ENCODE peak calls at places on chromosomes 4 and X, in four cellular contexts. G is CD8-positive, alpha-beta memory T cell; S is left ventricle myocardium inferior; O is substantia nigra. R is an unnamed sample.

GRCh38 chr4:171517883-171518282 is 295.3 kb upstream of the GALNTL6 start:
- DNase-seq in G (no peak), S (no peak), O (no peak), R (no peak)

GRCh38 chr4:20995591-20995990 is 295.3 kb downstream of the PACRGL start:
- DNase-seq in G (no peak), S (no peak), O (no peak), R (no peak)

GRCh38 chr4:20629180-20630115 is 70.8 kb upstream of the PACRGL start:
- DNase-seq in G (no peak), S (no peak), O (no peak), R (no peak)

GRCh38 chrX:152876931-152877840 is 20.7 kb upstream of the ZNF185 start:
- DNase-seq in G (no peak), S (no peak), O (no peak), R (no peak)

GRCh38 chrX:23403849-23404248 is 69.2 kb downstream of the PTCHD1 start:
- DNase-seq in G (no peak), S (no peak), O (no peak), R (no peak)

GRCh38 chrX:134171661-134172587 is 65.1 kb upstream of the CCDC160 start:
- DNase-seq in G (no peak), S (peak; percentile 24), O (peak; percentile 2), R (peak; percentile 6)

GRCh38 chr4:147340111-147340510 is 140.8 kb upstream of the EDNRA start:
- DNase-seq in G (no peak), S (no peak), O (no peak), R (no peak)

GRCh38 chr4:147924604-147925412 is 192.9 kb downstream of the ARHGAP10 start:
- DNase-seq in G (no peak), S (no peak), O (no peak), R (no peak)

GRCh38 chr4:40056722-40057539 is at the start of gene N4BP2:
- DNase-seq in G (peak; percentile 53), S (peak; percentile 86), O (peak; percentile 55), R (peak; percentile 80)

GRCh38 chr4:74054483-74055032 is 16.1 kb upstream of the CXCL3 start:
- DNase-seq in G (no peak), S (no peak), O (no peak), R (no peak)

GRCh38 chr4:123168812-123169211 is 227.8 kb upstream of the SPRY1 start:
- DNase-seq in G (no peak), S (no peak), O (no peak), R (no peak)

GRCh38 chr4:85495621-85496020 is 20.7 kb downstream of the ARHGAP24 start:
- DNase-seq in G (no peak), S (no peak), O (no peak), R (no peak)

GRCh38 chr4:18439306-18439705 is 417.8 kb upstream of the LCORL start:
- DNase-seq in G (no peak), S (no peak), O (no peak), R (no peak)

GRCh38 chrX:54640721-54641120 is 110.7 kb downstream of the GNL3L start:
- DNase-seq in G (no peak), S (no peak), O (no peak), R (no peak)

GRCh38 chrX:101263766-101264165 is 27.4 kb downstream of the TAF7L start:
- DNase-seq in G (no peak), S (no peak), O (no peak), R (no peak)

GRCh38 chr4:139246166-139246565 is 33.9 kb downstream of the MGARP start:
- DNase-seq in G (no peak), S (no peak), O (no peak), R (no peak)

GRCh38 chr4:123463869-123464268 is 67.3 kb downstream of the SPRY1 start:
- DNase-seq in G (no peak), S (no peak), O (no peak), R (no peak)

GRCh38 chr4:5874811-5875465 is 17.9 kb downstream of the CRMP1 start:
- DNase-seq in G (no peak), S (no peak), O (no peak), R (no peak)

GRCh38 chr4:65021737-65022136 is 612.5 kb upstream of the TECRL start:
- DNase-seq in G (no peak), S (no peak), O (no peak), R (no peak)

GRCh38 chr4:78057600-78058560 is 757 bp downstream of the FRAS1 start:
- DNase-seq in G (no peak), S (peak; percentile 36), O (no peak), R (peak; percentile 40)

GRCh38 chr4:52657317-52657629 is 1.8 kb downstream of the USP46 start:
- DNase-seq in G (no peak), S (no peak), O (no peak), R (no peak)

GRCh38 chr4:121697626-121698025 is 846 bp upstream of the ANXA5 start:
- DNase-seq in G (no peak), S (no peak), O (no peak), R (no peak)

GRCh38 chrX:73131877-73132276 is 52.6 kb upstream of the PABPC1L2A start:
- DNase-seq in G (no peak), S (no peak), O (no peak), R (no peak)

GRCh38 chrX:77493677-77494553 is 46.7 kb downstream of the FGF16 start:
- DNase-seq in G (no peak), S (no peak), O (no peak), R (no peak)

GRCh38 chrX:16827225-16827624 is 41.0 kb downstream of the TXLNG start:
- DNase-seq in G (no peak), S (no peak), O (no peak), R (no peak)

GRCh38 chr4:95693594-95693993 is 144.8 kb upstream of the UNC5C start:
- DNase-seq in G (no peak), S (no peak), O (no peak), R (no peak)

GRCh38 chr4:4859010-4859798 is at the start of gene MSX1:
- DNase-seq in G (peak; percentile 18), S (peak; percentile 87), O (peak; percentile 76), R (no peak)

GRCh38 chrX:129678176-129678880 is 23.6 kb upstream of the APLN start:
- DNase-seq in G (peak; percentile 46), S (peak; percentile 33), O (peak; percentile 24), R (peak; percentile 44)

GRCh38 chr4:15894923-15895411 is 43.6 kb downstream of the FGFBP1 start:
- DNase-seq in G (no peak), S (no peak), O (no peak), R (no peak)

GRCh38 chr4:143438710-143439109 is 74.8 kb upstream of the SMARCA5 start:
- DNase-seq in G (no peak), S (no peak), O (no peak), R (no peak)

GRCh38 chr4:94406668-94407437 is 44.9 kb upstream of the PDLIM5 start:
- DNase-seq in G (peak; percentile 33), S (peak; percentile 43), O (peak; percentile 33), R (peak; percentile 60)

GRCh38 chr4:74311696-74312313 is 3.5 kb downstream of the EPGN start:
- DNase-seq in G (no peak), S (no peak), O (no peak), R (no peak)

GRCh38 chrX:37349131-37350033 is at the start of gene PRRG1:
- DNase-seq in G (no peak), S (peak; percentile 78), O (peak; percentile 77), R (no peak)

GRCh38 chrX:153526801-153527599 is 9.6 kb downstream of the ATP2B3 start:
- DNase-seq in G (no peak), S (no peak), O (no peak), R (no peak)

GRCh38 chr4:160848901-160849735 is 1314.7 kb downstream of the FSTL5 start:
- DNase-seq in G (no peak), S (no peak), O (no peak), R (no peak)

GRCh38 chrX:123093792-123094191 is 90.3 kb upstream of the GRIA3 start:
- DNase-seq in G (no peak), S (no peak), O (no peak), R (no peak)

GRCh38 chr4:1247811-1248261 is 1.1 kb downstream of the CTBP1 start:
- DNase-seq in G (no peak), S (no peak), O (no peak), R (no peak)

DNA sequence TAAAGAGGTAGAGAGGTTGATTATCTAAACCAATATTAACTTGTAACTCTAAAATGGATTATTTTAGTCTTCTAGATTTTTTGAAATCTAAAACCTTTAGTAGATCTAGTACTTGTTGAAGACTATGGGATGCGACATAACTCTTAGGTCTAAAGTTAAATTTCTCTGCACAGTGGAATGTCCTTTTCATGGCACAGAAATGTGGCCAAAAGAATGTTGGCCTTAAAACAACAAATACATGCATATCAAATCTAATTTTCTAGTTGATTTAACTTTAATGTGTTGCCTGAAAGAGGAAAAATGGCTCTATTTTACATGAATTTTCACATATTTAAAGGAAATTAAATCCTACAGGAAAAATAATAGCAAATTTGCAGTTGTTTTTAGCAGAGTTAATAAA is 30.3 kb downstream of the NFKB1 start:
- DNase-seq in G (no peak), S (no peak), O (no peak), R (no peak)
- H3K27ac ChIP-seq in G (no peak overlapping the region), S (no peak overlapping the region), O (no peak overlapping the region), R (no peak overlapping the region)

DNA sequence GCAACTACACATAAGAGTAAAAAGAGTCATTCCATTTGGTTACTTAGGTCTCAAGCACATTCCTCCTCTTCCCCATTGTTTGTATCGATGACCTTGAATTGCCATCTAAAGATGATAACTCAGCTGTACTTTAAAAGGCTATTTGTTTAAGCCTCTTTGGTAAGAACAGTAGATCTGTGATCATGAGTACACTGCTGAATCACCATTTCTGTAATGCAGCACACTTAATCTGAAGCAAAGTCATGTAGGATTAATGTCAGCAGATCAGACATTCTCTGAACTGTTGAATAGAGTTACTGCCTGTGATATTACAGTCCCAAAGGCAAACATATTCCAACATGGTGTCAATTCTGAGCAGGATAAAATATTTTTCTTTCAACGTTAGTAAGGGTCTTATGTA is 631.7 kb downstream of the TECRL start:
- DNase-seq in G (no peak), S (no peak), O (no peak), R (no peak)
- H3K27ac ChIP-seq in G (no peak overlapping the region), S (no peak overlapping the region), O (no peak overlapping the region), R (no peak overlapping the region)

GRCh38 chr4:150126880-150127236 is 48.6 kb downstream of the DCLK2 start:
- DNase-seq in G (no peak), S (no peak), O (no peak), R (no peak)
- H3K27ac ChIP-seq in G (no peak overlapping the region), S (no peak overlapping the region), O (no peak overlapping the region), R (no peak overlapping the region)

GRCh38 chr4:59960143-59960542 is 1240.0 kb upstream of the ADGRL3 start:
- DNase-seq in G (no peak), S (peak; percentile 24), O (no peak), R (no peak)
- H3K27ac ChIP-seq in G (no peak overlapping the region), S (no peak overlapping the region), O (no peak overlapping the region), R (no peak overlapping the region)

R was measured in naive thymus-derived CD4-positive, alpha-beta T cell.